ENCODE peak calls at places on chromosomes 2 and 18, in four cellular contexts. I is nephron progenitor cell, C is germinal center, T is Calu3. E is an unnamed sample.

GRCh38 chr2:216370961-216371633 is 1.2 kb downstream of the MARCHF4 start:
- DNase-seq in I (peak), C (no peak), T (no peak), E (peak)

GRCh38 chr2:124985210-124985760 is 960.2 kb downstream of the CNTNAP5 start:
- DNase-seq in I (no peak), C (no peak), T (no peak), E (no peak)

GRCh38 chr18:33937270-33937816 is 287.4 kb downstream of the NOL4 start:
- DNase-seq in I (no peak), C (no peak), T (no peak), E (no peak)

GRCh38 chr2:118848381-118849225 is 1.2 kb upstream of the EN1 start:
- DNase-seq in I (peak), C (no peak), T (no peak), E (no peak)

GRCh38 chr2:40823465-40823864 is 371.6 kb upstream of the SLC8A1 start:
- DNase-seq in I (no peak), C (no peak), T (no peak), E (no peak)

GRCh38 chr18:73645175-73645715 is 502.4 kb downstream of the FBXO15 start:
- DNase-seq in I (no peak), C (no peak), T (no peak), E (no peak)

GRCh38 chr2:97764559-97765263 is 51.3 kb downstream of the ZAP70 start:
- DNase-seq in I (no peak), C (no peak), T (no peak), E (no peak)

GRCh38 chr18:62128157-62128556 is 58.7 kb downstream of the PIGN start:
- DNase-seq in I (no peak), C (no peak), T (no peak), E (no peak)

GRCh38 chr2:187541086-187542085 is 12.8 kb downstream of the TFPI start:
- DNase-seq in I (no peak), C (no peak), T (peak), E (no peak)

GRCh38 chr2:176178271-176178806 is 10.1 kb upstream of the HOXD1 start:
- DNase-seq in I (peak), C (no peak), T (peak), E (peak)